ENCODE peak calls at places on chromosomes 3 and 15, in nine cellular contexts. P is NCI-H774; T is activated CD4-positive, alpha-beta memory T cell treated with anti-CD3 and anti-CD28 coated beads for 36 hours; Z is HCT116; B is T-helper 17 cell; V is amniotic stem cell; M is HEK293T; E is memory B cell; X is omental fat pad. D is an unnamed sample.

GRCh38 chr15:84982301-84982920 is 755 bp downstream of the PDE8A start:
- DNase-seq in Z (no peak), B (peak), X (no peak), V (no peak), E (peak), M (no peak), T (peak), P (no peak), D (no peak)

GRCh38 chr3:187064210-187065115 is 74.8 kb downstream of the RPL39L start:
- DNase-seq in M (no peak), Z (no peak), E (peak), X (no peak), V (no peak), P (no peak), B (no peak), T (no peak), D (no peak)

GRCh38 chr15:43776718-43777292 is at the start of gene ELL3:
- DNase-seq in X (no peak), P (peak), Z (peak), E (peak), M (no peak), T (peak), V (peak), B (peak), D (peak)

GRCh38 chr3:152403632-152404066 is 134.9 kb downstream of the MBNL1 start:
- DNase-seq in V (no peak), M (no peak), X (no peak), T (no peak), Z (no peak), P (no peak), B (no peak), E (no peak), D (peak)

GRCh38 chr3:94083261-94083660 is 20.4 kb downstream of the NSUN3 start:
- DNase-seq in B (no peak), M (no peak), V (no peak), E (no peak), Z (no peak), P (no peak), T (no peak), X (no peak), D (no peak)

GRCh38 chr3:23829242-23829934 is 23.6 kb downstream of the UBE2E1 start:
- DNase-seq in X (no peak), B (no peak), V (no peak), P (no peak), E (peak), Z (no peak), T (no peak), M (no peak), D (no peak)

GRCh38 chr3:16521580-16521941 is 8.1 kb upstream of the RFTN1 start:
- DNase-seq in T (peak), V (no peak), E (no peak), X (no peak), P (no peak), B (no peak), Z (no peak), M (no peak), D (no peak)

GRCh38 chr3:40719660-40720287 is 195.0 kb downstream of the ZNF621 start:
- DNase-seq in B (no peak), T (no peak), X (no peak), P (peak), V (no peak), Z (peak), E (no peak), M (no peak), D (no peak)

GRCh38 chr3:104987859-104988258 is 378.9 kb upstream of the ALCAM start:
- DNase-seq in B (no peak), T (no peak), P (no peak), X (no peak), M (no peak), Z (no peak), E (no peak), V (no peak), D (no peak)

GRCh38 chr3:140206196-140207040 is 271.4 kb downstream of the CLSTN2 start:
- DNase-seq in E (no peak), Z (no peak), B (no peak), M (peak), V (peak), T (no peak), X (no peak), P (no peak), D (no peak)

GRCh38 chr15:34708422-34708821 is 46.4 kb downstream of the GJD2 start:
- DNase-seq in Z (peak), T (no peak), P (peak), V (no peak), X (no peak), M (peak), E (no peak), B (no peak), D (no peak)

GRCh38 chr15:66027268-66027806 is 158.0 kb downstream of the RAB11A start:
- DNase-seq in M (no peak), B (no peak), V (no peak), X (no peak), Z (peak), T (no peak), P (no peak), E (no peak), D (no peak)

GRCh38 chr15:101579766-101580165 is 72.4 kb downstream of the TM2D3 start:
- DNase-seq in Z (no peak), M (no peak), V (no peak), P (no peak), T (no peak), B (no peak), E (no peak), X (no peak), D (no peak)

GRCh38 chr15:31551323-31551722 is 224.7 kb downstream of the KLF13 start:
- DNase-seq in T (no peak), E (no peak), P (peak), Z (no peak), X (no peak), M (no peak), V (no peak), B (no peak), D (no peak)

GRCh38 chr15:40329804-40330203 is 6.3 kb downstream of the INAFM2 start:
- DNase-seq in E (no peak), T (no peak), P (no peak), B (no peak), M (no peak), Z (no peak), V (no peak), X (no peak), D (no peak)

GRCh38 chr15:101795455-101795854 is 7.9 kb upstream of the OR4F6 start:
- DNase-seq in Z (no peak), M (no peak), P (no peak), T (no peak), V (peak), B (no peak), E (no peak), X (no peak), D (no peak)

GRCh38 chr15:85761635-85762034 is 33.1 kb downstream of the KLHL25 start:
- DNase-seq in T (no peak), E (no peak), P (no peak), B (no peak), M (no peak), Z (no peak), X (no peak), V (no peak), D (no peak)

GRCh38 chr3:178385280-178385952 is 150.8 kb upstream of the KCNMB2 start:
- DNase-seq in M (peak), Z (peak), E (no peak), P (peak), T (peak), V (no peak), B (peak), X (no peak), D (no peak)

GRCh38 chr3:69218079-69218478 is 95.7 kb upstream of the LMOD3 start:
- DNase-seq in V (no peak), M (no peak), B (no peak), E (no peak), X (no peak), Z (no peak), T (no peak), P (no peak), D (no peak)

GRCh38 chr3:46848271-46849097 is 14.8 kb downstream of the MYL3 start:
- DNase-seq in Z (no peak), X (no peak), M (peak), E (no peak), T (peak), V (no peak), P (no peak), B (no peak), D (peak)

GRCh38 chr15:75713338-75713895 is 769 bp upstream of the CSPG4 start:
- DNase-seq in V (no peak), T (no peak), B (no peak), M (peak), P (no peak), E (no peak), X (no peak), Z (no peak), D (no peak)

GRCh38 chr3:30970183-30970582 is 75.7 kb upstream of the GADL1 start:
- DNase-seq in T (no peak), P (no peak), M (no peak), Z (no peak), E (no peak), V (no peak), B (no peak), X (no peak), D (no peak)

GRCh38 chr3:142977399-142977728 is 13.9 kb upstream of the PAQR9 start:
- DNase-seq in T (no peak), V (no peak), X (no peak), E (no peak), P (no peak), Z (no peak), B (no peak), M (no peak), D (no peak)

GRCh38 chr15:62365795-62366442 is 200.8 kb upstream of the C2CD4B start:
- DNase-seq in M (no peak), X (no peak), E (no peak), V (no peak), B (no peak), Z (no peak), T (no peak), P (peak), D (no peak)

GRCh38 chr3:172648736-172649135 is 62.1 kb downstream of the NCEH1 start:
- DNase-seq in X (no peak), E (no peak), P (no peak), B (no peak), V (no peak), Z (no peak), M (no peak), T (no peak), D (no peak)

GRCh38 chr15:95202569-95203349 is 971.4 kb downstream of the MCTP2 start:
- DNase-seq in V (no peak), E (no peak), M (no peak), B (no peak), T (no peak), X (no peak), Z (no peak), P (no peak), D (no peak)

GRCh38 chr15:70704166-70704565 is 59.2 kb downstream of the UACA start:
- DNase-seq in E (no peak), M (no peak), T (no peak), B (no peak), Z (no peak), P (no peak), X (no peak), V (no peak), D (no peak)

GRCh38 chr3:23302276-23302675 is 99.1 kb downstream of the UBE2E2 start:
- DNase-seq in M (no peak), B (no peak), T (no peak), E (no peak), P (no peak), X (no peak), Z (no peak), V (no peak), D (no peak)

GRCh38 chr15:77191230-77191834 is 120.4 kb upstream of the TSPAN3 start:
- DNase-seq in M (no peak), T (no peak), V (no peak), Z (no peak), E (no peak), X (no peak), B (no peak), P (no peak), D (no peak)

GRCh38 chr3:55564709-55565108 is 77.6 kb upstream of the WNT5A start:
- DNase-seq in E (no peak), T (no peak), X (no peak), B (no peak), V (no peak), P (no peak), Z (no peak), M (no peak), D (no peak)

GRCh38 chr3:193148678-193149473 is 92.1 kb upstream of the PLAAT1 start:
- DNase-seq in X (no peak), P (no peak), T (no peak), M (no peak), Z (no peak), B (no peak), E (no peak), V (no peak), D (no peak)

GRCh38 chr15:71789616-71790015 is 20.7 kb upstream of the NR2E3 start:
- DNase-seq in V (no peak), E (no peak), Z (no peak), P (no peak), X (no peak), B (no peak), M (no peak), T (no peak), D (no peak)

GRCh38 chr15:57631386-57632110 is 39.8 kb downstream of the MYZAP start:
- DNase-seq in T (no peak), B (no peak), V (no peak), E (no peak), P (no peak), X (no peak), M (no peak), Z (no peak), D (no peak)

GRCh38 chr3:111851511-111851954 is 7.5 kb upstream of the PHLDB2 start:
- DNase-seq in V (peak), T (no peak), X (no peak), Z (peak), B (no peak), P (no peak), M (no peak), E (no peak), D (no peak)

GRCh38 chr3:40079203-40079844 is 230.2 kb upstream of the EIF1B start:
- DNase-seq in P (no peak), X (no peak), M (no peak), Z (no peak), E (no peak), T (no peak), B (no peak), V (no peak), D (no peak)

GRCh38 chr3:23709987-23710386 is 95.8 kb upstream of the UBE2E1 start:
- DNase-seq in T (no peak), E (no peak), B (no peak), M (no peak), Z (no peak), P (no peak), X (no peak), V (no peak), D (no peak)

GRCh38 chr15:63408514-63408913 is 26.9 kb upstream of the CA12 start:
- DNase-seq in M (no peak), V (no peak), B (no peak), X (no peak), T (no peak), Z (no peak), P (no peak), E (no peak), D (no peak)